ENCODE peak calls at places on chromosomes 4 and X, in four cellular contexts. One of them, this sample, is unnamed. For H3K4me1, the result is how much of the 10 kb centered on the place peaks cover.

GRCh38 chr4:127771535-127772275 is 10.4 kb upstream of the HSPA4L start:
- DNase-seq in tibial artery: no peak
- DNase-seq in tibial nerve: no peak
- DNase-seq in heart left ventricle: no peak
- DNase-seq in this sample: no peak

GRCh38 chr4:17665346-17665745 is 50.9 kb downstream of the MED28 start:
- DNase-seq in tibial artery: no peak
- DNase-seq in tibial nerve: no peak
- DNase-seq in heart left ventricle: no peak
- DNase-seq in this sample: no peak

GRCh38 chrX:23803931-23804381 is 21.0 kb downstream of the SAT1 start:
- DNase-seq in tibial artery: peak
- DNase-seq in tibial nerve: no peak
- DNase-seq in heart left ventricle: no peak
- DNase-seq in this sample: no peak

GRCh38 chrX:2374086-2374485 is 126.7 kb downstream of the DHRSX start:
- DNase-seq in tibial artery: no peak
- DNase-seq in tibial nerve: no peak
- DNase-seq in heart left ventricle: no peak
- DNase-seq in this sample: no peak

GRCh38 chr4:176137626-176138025 is 57.8 kb downstream of the SPATA4 start:
- DNase-seq in tibial artery: no peak
- DNase-seq in tibial nerve: no peak
- DNase-seq in heart left ventricle: no peak
- DNase-seq in this sample: no peak

GRCh38 chrX:39752820-39753219 is 344.9 kb downstream of the BCOR start:
- DNase-seq in tibial artery: no peak
- DNase-seq in tibial nerve: no peak
- DNase-seq in heart left ventricle: no peak
- DNase-seq in this sample: no peak

GRCh38 chrX:53249387-53250042 is 24.5 kb upstream of the KDM5C start:
- DNase-seq in tibial artery: no peak
- DNase-seq in tibial nerve: no peak
- DNase-seq in heart left ventricle: no peak
- DNase-seq in this sample: no peak

GRCh38 chr4:39502034-39502658 is 25.1 kb downstream of the UGDH start:
- DNase-seq in tibial artery: no peak
- DNase-seq in tibial nerve: no peak
- DNase-seq in heart left ventricle: no peak
- DNase-seq in this sample: no peak

GRCh38 chrX:54066841-54067240 is 22.6 kb upstream of the PHF8 start:
- DNase-seq in tibial artery: no peak
- DNase-seq in tibial nerve: no peak
- DNase-seq in heart left ventricle: no peak
- DNase-seq in this sample: no peak

GRCh38 chr4:186557061-186557460 is 1.7 kb upstream of the MTNR1A start:
- DNase-seq in tibial artery: no peak
- DNase-seq in tibial nerve: no peak
- DNase-seq in heart left ventricle: no peak
- DNase-seq in this sample: no peak

GRCh38 chrX:138057883-138058282 is 492.0 kb downstream of the ZIC3 start:
- DNase-seq in tibial artery: no peak
- DNase-seq in tibial nerve: no peak
- DNase-seq in heart left ventricle: no peak
- DNase-seq in this sample: no peak

GRCh38 chrX:2325076-2325784 is 175.5 kb downstream of the DHRSX start:
- DNase-seq in tibial artery: peak
- DNase-seq in tibial nerve: peak
- DNase-seq in heart left ventricle: peak
- DNase-seq in this sample: no peak

GRCh38 chrX:38170556-38170955 is 50.1 kb downstream of the SRPX start:
- DNase-seq in tibial artery: no peak
- DNase-seq in tibial nerve: no peak
- DNase-seq in heart left ventricle: no peak
- DNase-seq in this sample: no peak

GRCh38 chrX:5644786-5645185 is 583.9 kb downstream of the NLGN4X start:
- DNase-seq in tibial artery: no peak
- DNase-seq in tibial nerve: no peak
- DNase-seq in heart left ventricle: no peak
- DNase-seq in this sample: no peak

GRCh38 chr4:69224891-69225290 is 10.3 kb upstream of the UGT2B11 start:
- DNase-seq in tibial artery: no peak
- DNase-seq in tibial nerve: no peak
- DNase-seq in heart left ventricle: no peak
- DNase-seq in this sample: no peak

GRCh38 chr4:139763668-139764067 is 98.0 kb downstream of the MGST2 start:
- DNase-seq in tibial artery: no peak
- DNase-seq in tibial nerve: no peak
- DNase-seq in heart left ventricle: no peak
- DNase-seq in this sample: no peak

GRCh38 chr4:2461246-2461960 is 7.5 kb upstream of the RNF4 start:
- DNase-seq in tibial artery: no peak
- DNase-seq in tibial nerve: no peak
- DNase-seq in heart left ventricle: no peak
- DNase-seq in this sample: no peak

GRCh38 chr4:70801265-70801809 is 38.4 kb downstream of the GRSF1 start:
- DNase-seq in tibial artery: no peak
- DNase-seq in tibial nerve: no peak
- DNase-seq in heart left ventricle: no peak
- DNase-seq in this sample: no peak

GRCh38 chr4:88908003-88908402 is 149.0 kb downstream of the FAM13A start:
- DNase-seq in tibial artery: no peak
- DNase-seq in tibial nerve: no peak
- DNase-seq in heart left ventricle: no peak
- DNase-seq in this sample: no peak

GRCh38 chr4:74370912-74371311 is 6.0 kb downstream of the EREG start:
- DNase-seq in tibial artery: no peak
- DNase-seq in tibial nerve: no peak
- DNase-seq in heart left ventricle: no peak
- DNase-seq in this sample: no peak

GRCh38 chr4:163072222-163072621 is 94.5 kb downstream of the NAF1 start:
- DNase-seq in tibial artery: no peak
- DNase-seq in tibial nerve: no peak
- DNase-seq in heart left ventricle: no peak
- DNase-seq in this sample: no peak

GRCh38 chrX:40065291-40066046 is 32.3 kb downstream of the BCOR start:
- DNase-seq in tibial artery: no peak
- DNase-seq in tibial nerve: no peak
- DNase-seq in heart left ventricle: no peak
- DNase-seq in this sample: no peak

GRCh38 chrX:10904220-10904619 is 206.9 kb upstream of the HCCS start:
- DNase-seq in tibial artery: no peak
- DNase-seq in tibial nerve: no peak
- DNase-seq in heart left ventricle: no peak
- DNase-seq in this sample: no peak

GRCh38 chrX:54419559-54420302 is 20.5 kb upstream of the TSR2 start:
- DNase-seq in tibial artery: no peak
- DNase-seq in tibial nerve: no peak
- DNase-seq in heart left ventricle: no peak
- DNase-seq in this sample: no peak

GRCh38 chr4:183659919-183660318 is 826 bp downstream of the TRAPPC11 start:
- DNase-seq in tibial artery: no peak
- DNase-seq in tibial nerve: no peak
- DNase-seq in heart left ventricle: no peak
- DNase-seq in this sample: no peak

GRCh38 chrX:74521961-74522833 is 92.2 kb downstream of the RLIM start:
- DNase-seq in tibial artery: no peak
- DNase-seq in tibial nerve: no peak
- DNase-seq in heart left ventricle: peak
- DNase-seq in this sample: no peak

GRCh38 chrX:9114245-9114644 is 80.3 kb upstream of the FAM9B start:
- DNase-seq in tibial artery: no peak
- DNase-seq in tibial nerve: no peak
- DNase-seq in heart left ventricle: no peak
- DNase-seq in this sample: no peak

GRCh38 chrX:130179170-130179569 is 7.4 kb downstream of the RAB33A start:
- DNase-seq in tibial artery: no peak
- DNase-seq in tibial nerve: no peak
- DNase-seq in heart left ventricle: no peak
- DNase-seq in this sample: no peak

GRCh38 chrX:115425359-115425758 is 135.6 kb upstream of the PLS3 start:
- DNase-seq in tibial artery: no peak
- DNase-seq in tibial nerve: no peak
- DNase-seq in heart left ventricle: no peak
- DNase-seq in this sample: no peak

GRCh38 chr4:162675661-162676060 is 491.0 kb downstream of the NAF1 start:
- DNase-seq in tibial artery: no peak
- DNase-seq in tibial nerve: no peak
- DNase-seq in heart left ventricle: no peak
- DNase-seq in this sample: no peak

DNA sequence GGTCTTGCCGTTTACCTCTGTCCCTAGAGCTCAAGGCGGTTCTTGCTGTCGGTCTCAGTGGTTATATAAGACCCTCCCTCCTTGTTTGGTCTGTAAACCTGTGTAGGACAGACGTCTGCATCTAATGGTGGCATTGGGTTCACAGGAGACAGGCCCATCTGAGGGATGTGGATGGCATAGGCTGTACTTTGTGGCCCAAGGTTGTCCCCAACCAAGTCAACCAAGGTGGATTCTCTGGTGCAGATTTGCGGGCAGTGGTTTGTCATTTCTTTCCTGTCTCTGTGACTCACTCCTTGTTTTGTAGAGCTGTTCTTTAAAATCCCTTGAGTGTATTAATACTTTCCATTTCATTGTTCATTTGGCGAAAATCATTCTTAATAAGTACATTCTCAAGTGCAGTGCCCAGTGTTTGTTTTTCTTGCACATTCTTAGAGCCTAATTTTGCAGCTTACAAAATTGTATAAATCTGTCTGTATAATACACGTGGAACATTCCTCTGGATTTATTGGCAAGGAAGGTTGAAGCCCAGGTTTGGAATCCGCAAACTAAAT is 68.0 kb upstream of the TLR2 start:
- DNase-seq in tibial artery: no peak
- DNase-seq in tibial nerve: no peak
- DNase-seq in heart left ventricle: no peak
- DNase-seq in this sample: no peak
- H3K4me3 ChIP-seq in tibial artery: no peak
- H3K4me3 ChIP-seq in tibial nerve: no peak
- H3K4me3 ChIP-seq in heart left ventricle: no peak
- H3K4me3 ChIP-seq in this sample: no peak

GRCh38 chr4:57116245-57116644 is 6.1 kb upstream of the IGFBP7 start:
- DNase-seq in tibial artery: no peak
- DNase-seq in tibial nerve: no peak
- DNase-seq in heart left ventricle: no peak
- DNase-seq in this sample: no peak

GRCh38 chr4:57113870-57114269 is 3.7 kb upstream of the IGFBP7 start:
- DNase-seq in tibial artery: no peak
- DNase-seq in tibial nerve: no peak
- DNase-seq in heart left ventricle: no peak
- DNase-seq in this sample: no peak

GRCh38 chr4:57119054-57119651 is 9.0 kb upstream of the IGFBP7 start:
- DNase-seq in tibial artery: peak
- DNase-seq in tibial nerve: peak
- DNase-seq in heart left ventricle: peak
- DNase-seq in this sample: no peak

GRCh38 chr4:57110635-57111546 is 706 bp upstream of the IGFBP7 start:
- DNase-seq in tibial artery: peak
- DNase-seq in tibial nerve: peak
- DNase-seq in heart left ventricle: peak
- DNase-seq in this sample: no peak

GRCh38 chr4:57114973-57115372 is 4.8 kb upstream of the IGFBP7 start:
- DNase-seq in tibial artery: no peak
- DNase-seq in tibial nerve: no peak
- DNase-seq in heart left ventricle: no peak
- DNase-seq in this sample: no peak
- H3K4me1 ChIP-seq in tibial artery: under half
- H3K4me1 ChIP-seq in tibial nerve: under half
- H3K4me1 ChIP-seq in heart left ventricle: under half
- H3K4me1 ChIP-seq in this sample: under half

DNA sequence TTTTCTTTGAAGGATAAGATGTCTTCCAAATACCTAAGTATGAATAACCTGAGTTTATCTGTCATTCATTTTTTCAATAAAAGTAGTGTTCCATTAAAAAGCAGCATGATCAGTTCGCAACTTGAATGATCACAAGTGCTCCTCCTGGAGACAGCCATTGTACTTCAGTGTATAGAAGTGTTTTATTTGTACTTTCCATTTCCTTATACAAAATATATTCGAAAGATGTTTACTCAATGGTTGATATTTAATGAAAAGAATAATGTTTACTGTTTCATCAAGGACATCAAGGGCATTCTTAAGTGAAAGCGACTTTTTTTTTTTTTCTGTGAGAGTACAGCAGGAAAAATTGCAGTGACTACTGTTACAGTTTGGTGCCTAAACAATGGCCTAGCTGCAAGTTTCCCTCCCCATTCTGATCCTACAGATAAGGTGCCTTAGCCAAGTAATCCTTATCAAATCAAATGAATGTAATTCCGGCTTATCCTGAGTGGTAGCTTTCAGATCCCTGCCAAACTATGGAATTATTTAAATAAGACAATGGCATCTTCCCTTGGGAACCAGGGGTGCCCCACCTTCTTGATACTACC is 69.0 kb upstream of the IL15 start:
- DNase-seq in tibial artery: no peak
- DNase-seq in tibial nerve: no peak
- DNase-seq in heart left ventricle: no peak
- DNase-seq in this sample: no peak
- TF ChIP-seq CTCF in tibial artery: no peak
- TF ChIP-seq CTCF in tibial nerve: no peak
- TF ChIP-seq CTCF in heart left ventricle: no peak
- TF ChIP-seq CTCF in this sample: no peak

GRCh38 chr4:184807797-184808718 is 17.7 kb downstream of the ACSL1 start:
- DNase-seq in tibial artery: peak
- DNase-seq in tibial nerve: no peak
- DNase-seq in heart left ventricle: peak
- DNase-seq in this sample: no peak

GRCh38 chr4:184807261-184807660 is 18.5 kb downstream of the ACSL1 start:
- DNase-seq in tibial artery: peak
- DNase-seq in tibial nerve: no peak
- DNase-seq in heart left ventricle: no peak
- DNase-seq in this sample: no peak

GRCh38 chr4:184810720-184811119 is 15.0 kb downstream of the ACSL1 start:
- DNase-seq in tibial artery: peak
- DNase-seq in tibial nerve: no peak
- DNase-seq in heart left ventricle: no peak
- DNase-seq in this sample: no peak

GRCh38 chr4:184806711-184807110 is 19.1 kb downstream of the ACSL1 start:
- DNase-seq in tibial artery: no peak
- DNase-seq in tibial nerve: no peak
- DNase-seq in heart left ventricle: no peak
- DNase-seq in this sample: no peak

DNA sequence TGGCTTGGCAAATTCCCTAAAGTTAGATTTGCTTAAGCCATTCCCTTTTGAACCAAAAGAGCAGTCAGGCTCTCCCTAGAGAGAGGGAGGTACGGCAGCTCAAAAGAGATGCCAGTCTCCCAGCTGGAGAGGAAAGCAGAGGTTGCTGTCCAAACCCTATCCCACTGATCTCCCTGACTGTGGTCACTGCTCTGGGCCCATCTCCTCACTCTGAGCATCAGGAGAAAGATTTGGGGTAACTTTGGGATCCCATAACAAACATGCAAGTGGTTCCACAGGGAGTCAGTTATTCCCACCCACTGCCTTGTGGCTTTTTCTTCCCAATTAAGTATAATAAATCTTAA is 17.1 kb downstream of the ACSL1 start:
- DNase-seq in tibial artery: no peak
- DNase-seq in tibial nerve: no peak
- DNase-seq in heart left ventricle: no peak
- DNase-seq in this sample: no peak
- H3K4me3 ChIP-seq in tibial artery: no peak
- H3K4me3 ChIP-seq in tibial nerve: no peak
- H3K4me3 ChIP-seq in heart left ventricle: no peak
- H3K4me3 ChIP-seq in this sample: no peak

This sample was measured in esophagus squamous epithelium.